ENCODE peak calls at places on chromosome 1, in six cellular contexts. I, G, C, Q, Z and P are unnamed samples. For H3K9me3, the result is how much of the 10 kb centered on the place peaks cover.

GRCh38 chr1:207910678-207911354 is at the start of gene CD34:
- DNase-seq in I (peak), C (no peak), G (no peak), Q (no peak), Z (no peak), P (no peak)

GRCh38 chr1:202164271-202165037 is 4.1 kb upstream of the PTPN7 start:
- DNase-seq in Q (no peak), G (peak), I (no peak), Z (no peak), C (peak), P (no peak)

GRCh38 chr1:206470692-206471414 is 577 bp downstream of the IKBKE start:
- DNase-seq in Q (peak), I (no peak), G (peak), C (peak), Z (no peak), P (no peak)

GRCh38 chr1:86231076-86231475 is 74.5 kb upstream of the COL24A1 start:
- DNase-seq in G (no peak), C (no peak), Q (no peak), Z (no peak), I (no peak), P (no peak)

GRCh38 chr1:47724427-47724999 is 272.7 kb downstream of the TRABD2B start:
- DNase-seq in Q (no peak), I (no peak), C (no peak), G (no peak), Z (no peak), P (no peak)

GRCh38 chr1:19412654-19413053 is 72.7 kb downstream of the CAPZB start:
- DNase-seq in Z (no peak), C (no peak), I (no peak), G (no peak), Q (no peak), P (no peak)

GRCh38 chr1:17551755-17552234 is 12.3 kb downstream of the ARHGEF10L start:
- DNase-seq in Z (no peak), I (peak), G (no peak), Q (no peak), C (no peak), P (no peak)

GRCh38 chr1:109208847-109209463 is 4.8 kb upstream of the SARS1 start:
- DNase-seq in I (no peak), Q (no peak), C (no peak), G (no peak), Z (no peak), P (no peak)

DNA sequence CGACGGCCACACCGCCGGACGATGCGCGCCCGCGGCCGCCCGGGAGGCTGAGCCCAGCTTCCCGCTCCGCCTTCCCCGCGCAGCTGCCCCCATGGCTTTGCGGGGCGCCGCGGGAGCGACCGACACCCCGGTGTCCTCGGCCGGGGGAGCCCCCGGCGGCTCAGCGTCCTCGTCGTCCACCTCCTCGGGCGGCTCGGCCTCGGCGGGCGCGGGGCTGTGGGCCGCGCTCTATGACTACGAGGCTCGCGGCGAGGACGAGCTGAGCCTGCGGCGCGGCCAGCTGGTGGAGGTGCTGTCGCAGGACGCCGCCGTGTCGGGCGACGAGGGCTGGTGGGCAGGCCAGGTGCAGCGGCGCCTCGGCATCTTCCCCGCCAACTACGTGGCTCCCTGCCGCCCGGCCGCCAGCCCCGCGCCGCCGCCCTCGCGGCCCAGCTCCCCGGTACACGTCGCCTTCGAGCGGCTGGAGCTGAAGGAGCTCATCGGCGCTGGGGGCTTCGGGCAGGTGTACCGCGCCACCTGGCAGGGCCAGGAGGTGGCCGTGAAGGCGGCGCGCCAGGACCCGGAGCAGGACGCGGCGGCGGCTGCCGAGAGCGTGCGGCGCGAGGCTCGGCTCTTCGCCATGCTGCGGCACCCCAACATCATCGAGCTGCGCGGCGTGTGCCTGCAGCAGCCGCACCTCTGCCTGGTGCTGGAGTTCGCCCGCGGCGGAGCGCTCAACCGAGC is 575 bp downstream of the MAP3K21 start:
- DNase-seq in I (peak), C (peak), G (no peak), Q (no peak), Z (no peak), P (no peak)
- TF ChIP-seq REST in I (no peak), C (no peak), G (no peak), Q (no peak), Z (no peak), P (no peak)

DNA sequence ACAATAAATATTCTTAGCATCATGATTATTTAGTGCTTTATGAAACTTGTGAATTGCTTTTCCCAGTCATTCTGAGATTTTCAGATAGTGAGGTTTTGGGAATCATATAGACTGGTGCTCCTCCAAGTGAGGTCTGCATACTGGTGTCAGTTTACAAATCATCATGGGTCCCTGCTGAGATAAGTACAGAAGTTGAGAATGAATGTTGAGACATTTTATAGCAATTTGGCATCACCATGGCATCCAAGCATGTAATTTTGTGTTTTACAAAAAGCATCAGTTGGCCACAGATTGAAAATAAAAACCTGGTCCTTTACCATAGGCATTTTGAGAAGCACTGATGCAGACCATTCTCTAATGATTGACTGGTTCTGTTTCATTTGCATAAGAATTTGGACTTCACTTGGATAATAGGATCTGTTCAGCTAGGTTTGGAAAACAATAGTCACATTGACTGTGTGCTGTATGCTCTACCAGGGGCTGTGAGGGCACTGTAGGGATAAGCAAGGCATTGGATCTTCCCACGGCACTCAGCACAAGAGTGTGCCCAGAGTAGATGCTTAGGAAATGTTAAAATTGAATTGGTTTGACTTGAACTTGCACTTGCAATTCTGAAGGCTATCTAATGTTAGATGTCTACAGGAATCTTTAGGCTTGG is 79.0 kb upstream of the JUN start:
- DNase-seq in I (no peak), Z (no peak), Q (no peak), C (no peak), G (no peak), P (no peak)
- TF ChIP-seq SIN3A in I (no peak), Z (no peak), Q (no peak), C (no peak), G (no peak), P (no peak)

GRCh38 chr1:4627353-4627752 is 27.1 kb upstream of the AJAP1 start:
- DNase-seq in G (no peak), I (peak), C (no peak), Q (no peak), Z (no peak), P (no peak)
- H3K9me3 ChIP-seq in G (under half), I (under half), C (under half), Q (under half), Z (under half), P (under half)

DNA sequence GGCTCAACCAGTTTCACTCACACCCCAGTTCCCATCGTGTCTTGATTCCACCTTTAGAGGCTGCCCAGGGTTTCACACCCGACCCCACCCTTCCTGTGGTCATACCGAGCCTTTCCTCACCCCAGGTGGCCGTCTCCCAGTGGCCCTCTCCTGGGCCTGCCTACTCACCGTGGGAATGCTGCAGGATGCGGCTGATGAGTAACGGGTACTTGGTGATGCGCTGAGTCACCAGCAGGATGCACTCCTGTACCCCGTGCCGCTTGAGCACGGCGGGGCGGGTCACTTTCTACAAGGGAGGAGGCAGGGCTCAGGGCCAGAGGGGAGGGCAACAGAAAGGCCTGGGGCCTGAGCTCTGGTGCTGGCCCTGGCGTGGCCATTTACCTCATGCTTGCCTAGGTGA is 16.4 kb downstream of the ARHGEF2 start:
- DNase-seq in I (no peak), C (no peak), G (no peak), Z (peak), Q (no peak), P (peak)
- TF ChIP-seq REST in I (no peak), C (no peak), G (no peak), Z (no peak), Q (no peak), P (no peak)

DNA sequence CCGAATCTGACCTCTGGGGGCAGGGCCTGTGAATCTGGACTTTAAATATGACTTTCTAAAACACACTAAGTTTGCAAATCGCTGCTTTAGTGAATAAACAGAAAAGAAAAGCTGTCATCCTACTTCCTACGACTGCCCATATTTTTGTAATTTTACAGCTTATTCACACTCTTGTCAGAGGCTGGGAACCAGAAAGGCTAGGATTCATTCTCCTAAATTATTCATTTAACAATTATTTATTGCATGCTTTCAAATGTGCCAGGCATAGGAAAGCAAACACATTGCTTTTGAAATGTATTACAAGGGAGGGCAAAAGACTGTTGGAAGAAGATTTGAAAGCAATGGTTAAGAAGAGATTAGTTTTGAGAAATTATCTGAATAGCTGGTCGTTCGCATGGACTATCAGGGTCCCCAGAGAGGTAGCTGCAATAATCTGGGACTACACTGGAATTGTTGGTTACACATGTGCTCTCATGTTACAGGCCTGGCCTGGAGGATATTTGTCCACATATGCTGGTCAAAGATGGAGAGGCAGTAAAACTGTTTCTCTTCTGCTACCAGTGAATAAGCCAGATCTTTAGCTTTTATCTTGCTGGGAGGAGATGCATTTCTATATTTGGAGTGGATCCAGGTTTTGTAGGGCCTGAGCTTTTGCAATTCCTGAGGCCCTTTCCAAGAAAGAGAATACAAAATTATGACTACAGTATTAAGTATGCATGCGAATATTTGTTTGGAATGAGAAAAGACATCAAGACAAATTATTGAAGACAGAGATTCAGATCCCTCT is 29.6 kb upstream of the SFPQ start:
- DNase-seq in C (no peak), G (no peak), Z (no peak), Q (no peak), I (peak), P (no peak)
- TF ChIP-seq SIN3A in C (no peak), G (no peak), Z (no peak), Q (no peak), I (no peak), P (no peak)

GRCh38 chr1:178458203-178458602 is 38.6 kb downstream of the CLEC20A start:
- DNase-seq in Z (no peak), C (no peak), Q (no peak), I (no peak), G (no peak), P (no peak)
- H3K9me3 ChIP-seq in Z (under half), C (under half), Q (under half), I (under half), G (under half), P (under half)